ENCODE peak calls at places on chromosomes 2 and 18, in six cellular contexts. One of them, this sample, is unnamed.
A peak's percentile ranks its signal among the peaks of the same experiment; 100 is the strongest.

GRCh38 chr2:196884368-196884767 is 42.1 kb downstream of the PGAP1 start:
- DNase-seq in body of pancreas: no peak
- DNase-seq in Calu3: no peak
- DNase-seq in T-helper 1 cell: no peak
- DNase-seq in ureter: no peak
- DNase-seq in mesendoderm: no peak
- DNase-seq in this sample: no peak

GRCh38 chr2:56008661-56009411 is 85.3 kb upstream of the EFEMP1 start:
- DNase-seq in body of pancreas: peak; percentile 44
- DNase-seq in Calu3: no peak
- DNase-seq in T-helper 1 cell: no peak
- DNase-seq in ureter: peak; percentile 49
- DNase-seq in mesendoderm: peak; percentile 88
- DNase-seq in this sample: no peak

GRCh38 chr2:221517362-221518121 is 54.6 kb downstream of the EPHA4 start:
- DNase-seq in body of pancreas: peak; percentile 8
- DNase-seq in Calu3: peak; percentile 23
- DNase-seq in T-helper 1 cell: peak; percentile 66
- DNase-seq in ureter: no peak
- DNase-seq in mesendoderm: peak; percentile 65
- DNase-seq in this sample: peak; percentile 8

GRCh38 chr18:11823545-11823944 is 27.7 kb upstream of the CHMP1B start:
- DNase-seq in body of pancreas: peak; percentile 6
- DNase-seq in Calu3: no peak
- DNase-seq in T-helper 1 cell: no peak
- DNase-seq in ureter: no peak
- DNase-seq in mesendoderm: peak; percentile 97
- DNase-seq in this sample: no peak

GRCh38 chr2:57527685-57528084 is 518.9 kb upstream of the VRK2 start:
- DNase-seq in body of pancreas: no peak
- DNase-seq in Calu3: no peak
- DNase-seq in T-helper 1 cell: no peak
- DNase-seq in ureter: no peak
- DNase-seq in mesendoderm: no peak
- DNase-seq in this sample: no peak

GRCh38 chr18:2961828-2962227 is 51.1 kb downstream of the LPIN2 start:
- DNase-seq in body of pancreas: no peak
- DNase-seq in Calu3: no peak
- DNase-seq in T-helper 1 cell: no peak
- DNase-seq in ureter: no peak
- DNase-seq in mesendoderm: no peak
- DNase-seq in this sample: no peak

GRCh38 chr2:31888550-31888949 is 122.3 kb downstream of the MEMO1 start:
- DNase-seq in body of pancreas: no peak
- DNase-seq in Calu3: no peak
- DNase-seq in T-helper 1 cell: no peak
- DNase-seq in ureter: no peak
- DNase-seq in mesendoderm: no peak
- DNase-seq in this sample: no peak

GRCh38 chr2:45127321-45127720 is 118.1 kb upstream of the SIX2 start:
- DNase-seq in body of pancreas: no peak
- DNase-seq in Calu3: no peak
- DNase-seq in T-helper 1 cell: no peak
- DNase-seq in ureter: no peak
- DNase-seq in mesendoderm: no peak
- DNase-seq in this sample: no peak

GRCh38 chr2:121532347-121532766 is 1.7 kb downstream of the RNU4ATAC start:
- DNase-seq in body of pancreas: peak; percentile 11
- DNase-seq in Calu3: no peak
- DNase-seq in T-helper 1 cell: no peak
- DNase-seq in ureter: no peak
- DNase-seq in mesendoderm: peak; percentile 81
- DNase-seq in this sample: no peak

GRCh38 chr2:121638333-121638732 is 10.9 kb downstream of the CLASP1 start:
- DNase-seq in body of pancreas: no peak
- DNase-seq in Calu3: no peak
- DNase-seq in T-helper 1 cell: no peak
- DNase-seq in ureter: no peak
- DNase-seq in mesendoderm: no peak
- DNase-seq in this sample: no peak

GRCh38 chr2:126858013-126858412 is 40.7 kb upstream of the TEX51 start:
- DNase-seq in body of pancreas: no peak
- DNase-seq in Calu3: no peak
- DNase-seq in T-helper 1 cell: no peak
- DNase-seq in ureter: no peak
- DNase-seq in mesendoderm: no peak
- DNase-seq in this sample: no peak

GRCh38 chr18:48949606-48950535 is 894 bp downstream of the SMAD7 start:
- DNase-seq in body of pancreas: peak; percentile 55
- DNase-seq in Calu3: peak; percentile 49
- DNase-seq in T-helper 1 cell: peak; percentile 41
- DNase-seq in ureter: no peak
- DNase-seq in mesendoderm: peak; percentile 83
- DNase-seq in this sample: no peak

GRCh38 chr2:69750246-69750645 is 8.3 kb downstream of the ANXA4 start:
- DNase-seq in body of pancreas: no peak
- DNase-seq in Calu3: no peak
- DNase-seq in T-helper 1 cell: no peak
- DNase-seq in ureter: no peak
- DNase-seq in mesendoderm: no peak
- DNase-seq in this sample: no peak

GRCh38 chr18:34880403-34880802 is 160.8 kb upstream of the MAPRE2 start:
- DNase-seq in body of pancreas: no peak
- DNase-seq in Calu3: no peak
- DNase-seq in T-helper 1 cell: no peak
- DNase-seq in ureter: no peak
- DNase-seq in mesendoderm: no peak
- DNase-seq in this sample: no peak

GRCh38 chr18:55116855-55117254 is 157.6 kb upstream of the CCDC68 start:
- DNase-seq in body of pancreas: no peak
- DNase-seq in Calu3: no peak
- DNase-seq in T-helper 1 cell: no peak
- DNase-seq in ureter: no peak
- DNase-seq in mesendoderm: no peak
- DNase-seq in this sample: no peak

GRCh38 chr2:208012449-208012848 is 12.9 kb downstream of the PLEKHM3 start:
- DNase-seq in body of pancreas: no peak
- DNase-seq in Calu3: no peak
- DNase-seq in T-helper 1 cell: no peak
- DNase-seq in ureter: no peak
- DNase-seq in mesendoderm: no peak
- DNase-seq in this sample: no peak

GRCh38 chr18:70072678-70073077 is 125.0 kb upstream of the CD226 start:
- DNase-seq in body of pancreas: no peak
- DNase-seq in Calu3: no peak
- DNase-seq in T-helper 1 cell: no peak
- DNase-seq in ureter: no peak
- DNase-seq in mesendoderm: peak; percentile 31
- DNase-seq in this sample: no peak

GRCh38 chr2:31011565-31011964 is 126.7 kb downstream of the GALNT14 start:
- DNase-seq in body of pancreas: no peak
- DNase-seq in Calu3: no peak
- DNase-seq in T-helper 1 cell: no peak
- DNase-seq in ureter: no peak
- DNase-seq in mesendoderm: no peak
- DNase-seq in this sample: no peak

GRCh38 chr2:102010767-102011351 is 19.1 kb downstream of the IL1R2 start:
- DNase-seq in body of pancreas: no peak
- DNase-seq in Calu3: no peak
- DNase-seq in T-helper 1 cell: no peak
- DNase-seq in ureter: no peak
- DNase-seq in mesendoderm: no peak
- DNase-seq in this sample: no peak

GRCh38 chr18:14971461-14972185 is 223.7 kb downstream of the ANKRD30B start:
- DNase-seq in body of pancreas: no peak
- DNase-seq in Calu3: no peak
- DNase-seq in T-helper 1 cell: no peak
- DNase-seq in ureter: no peak
- DNase-seq in mesendoderm: no peak
- DNase-seq in this sample: no peak

GRCh38 chr2:240965296-240965904 is 33.0 kb upstream of the SNED1 start:
- DNase-seq in body of pancreas: no peak
- DNase-seq in Calu3: no peak
- DNase-seq in T-helper 1 cell: no peak
- DNase-seq in ureter: peak; percentile 42
- DNase-seq in mesendoderm: no peak
- DNase-seq in this sample: no peak

GRCh38 chr2:235644191-235644590 is 150.3 kb downstream of the AGAP1 start:
- DNase-seq in body of pancreas: no peak
- DNase-seq in Calu3: no peak
- DNase-seq in T-helper 1 cell: no peak
- DNase-seq in ureter: no peak
- DNase-seq in mesendoderm: peak; percentile 55
- DNase-seq in this sample: no peak

GRCh38 chr2:30382995-30383394 is 64.1 kb upstream of the LCLAT1 start:
- DNase-seq in body of pancreas: no peak
- DNase-seq in Calu3: no peak
- DNase-seq in T-helper 1 cell: no peak
- DNase-seq in ureter: no peak
- DNase-seq in mesendoderm: no peak
- DNase-seq in this sample: no peak

GRCh38 chr18:42373584-42373983 is 418.6 kb downstream of the PIK3C3 start:
- DNase-seq in body of pancreas: no peak
- DNase-seq in Calu3: no peak
- DNase-seq in T-helper 1 cell: no peak
- DNase-seq in ureter: no peak
- DNase-seq in mesendoderm: no peak
- DNase-seq in this sample: no peak

GRCh38 chr2:140457483-140457882 is 1673.3 kb downstream of the LRP1B start:
- DNase-seq in body of pancreas: no peak
- DNase-seq in Calu3: no peak
- DNase-seq in T-helper 1 cell: no peak
- DNase-seq in ureter: no peak
- DNase-seq in mesendoderm: no peak
- DNase-seq in this sample: no peak

GRCh38 chr2:45269149-45269793 is 260.0 kb upstream of the SIX2 start:
- DNase-seq in body of pancreas: no peak
- DNase-seq in Calu3: no peak
- DNase-seq in T-helper 1 cell: no peak
- DNase-seq in ureter: no peak
- DNase-seq in mesendoderm: no peak
- DNase-seq in this sample: no peak

GRCh38 chr2:199461455-199462166 is 3.9 kb upstream of the SATB2 start:
- DNase-seq in body of pancreas: no peak
- DNase-seq in Calu3: no peak
- DNase-seq in T-helper 1 cell: no peak
- DNase-seq in ureter: no peak
- DNase-seq in mesendoderm: no peak
- DNase-seq in this sample: no peak

GRCh38 chr18:46226461-46226860 is 122.3 kb downstream of the HAUS1 start:
- DNase-seq in body of pancreas: no peak
- DNase-seq in Calu3: no peak
- DNase-seq in T-helper 1 cell: no peak
- DNase-seq in ureter: no peak
- DNase-seq in mesendoderm: no peak
- DNase-seq in this sample: no peak

GRCh38 chr2:10414591-10414990 is 33.5 kb downstream of the ODC1 start:
- DNase-seq in body of pancreas: no peak
- DNase-seq in Calu3: no peak
- DNase-seq in T-helper 1 cell: no peak
- DNase-seq in ureter: no peak
- DNase-seq in mesendoderm: no peak
- DNase-seq in this sample: no peak

GRCh38 chr18:77057043-77057442 is 75.5 kb downstream of the MBP start:
- DNase-seq in body of pancreas: no peak
- DNase-seq in Calu3: no peak
- DNase-seq in T-helper 1 cell: no peak
- DNase-seq in ureter: no peak
- DNase-seq in mesendoderm: no peak
- DNase-seq in this sample: no peak

GRCh38 chr2:120343433-120344105 is 2.4 kb upstream of the INHBB start:
- DNase-seq in body of pancreas: peak; percentile 84
- DNase-seq in Calu3: peak; percentile 86
- DNase-seq in T-helper 1 cell: peak; percentile 30
- DNase-seq in ureter: peak; percentile 87
- DNase-seq in mesendoderm: peak; percentile 89
- DNase-seq in this sample: peak; percentile 59

GRCh38 chr2:199690225-199690624 is 160.8 kb downstream of the FTCDNL1 start:
- DNase-seq in body of pancreas: no peak
- DNase-seq in Calu3: no peak
- DNase-seq in T-helper 1 cell: no peak
- DNase-seq in ureter: no peak
- DNase-seq in mesendoderm: no peak
- DNase-seq in this sample: no peak

GRCh38 chr2:104844813-104845551 is 8.9 kb upstream of the POU3F3 start:
- DNase-seq in body of pancreas: no peak
- DNase-seq in Calu3: no peak
- DNase-seq in T-helper 1 cell: no peak
- DNase-seq in ureter: no peak
- DNase-seq in mesendoderm: peak; percentile 69
- DNase-seq in this sample: no peak

GRCh38 chr2:48601349-48601748 is 16.3 kb upstream of the GTF2A1L start:
- DNase-seq in body of pancreas: peak; percentile 7
- DNase-seq in Calu3: peak; percentile 67
- DNase-seq in T-helper 1 cell: no peak
- DNase-seq in ureter: no peak
- DNase-seq in mesendoderm: peak; percentile 71
- DNase-seq in this sample: peak; percentile 41

GRCh38 chr18:56381151-56381550 is 257.2 kb downstream of the TXNL1 start:
- DNase-seq in body of pancreas: no peak
- DNase-seq in Calu3: no peak
- DNase-seq in T-helper 1 cell: no peak
- DNase-seq in ureter: no peak
- DNase-seq in mesendoderm: no peak
- DNase-seq in this sample: no peak

This sample was measured in HCT116.